ENCODE peak calls at places on chromosome 1, in ten cellular contexts. One of them, this sample, is unnamed.

GRCh38 chr1:12275370-12275769 is 45.5 kb downstream of the VPS13D start:
- DNase-seq in upper lobe of right lung: peak
- DNase-seq in type B pancreatic cell: no peak
- DNase-seq in PC-3: peak
- DNase-seq in NCI-H1092 treated with DMSO at 0.1 percent for 48 hours: peak
- DNase-seq in Kasumi-1: peak
- DNase-seq in dermis microvascular lymphatic vessel endothelial cell: peak
- DNase-seq in globus pallidus: no peak
- DNase-seq in AG09309: no peak
- DNase-seq in NCI-H69: peak
- DNase-seq in this sample: peak

GRCh38 chr1:3504151-3504822 is 49.8 kb downstream of the ARHGEF16 start:
- DNase-seq in upper lobe of right lung: no peak
- DNase-seq in AG09309: peak
- DNase-seq in PC-3: peak
- DNase-seq in Kasumi-1: no peak
- DNase-seq in NCI-H1092 treated with DMSO at 0.1 percent for 48 hours: no peak
- DNase-seq in dermis microvascular lymphatic vessel endothelial cell: peak
- DNase-seq in type B pancreatic cell: no peak
- DNase-seq in NCI-H69: no peak
- DNase-seq in globus pallidus: peak
- DNase-seq in this sample: no peak

GRCh38 chr1:212291505-212292134 is 6.4 kb downstream of the PPP2R5A start:
- DNase-seq in globus pallidus: peak
- DNase-seq in dermis microvascular lymphatic vessel endothelial cell: peak
- DNase-seq in upper lobe of right lung: no peak
- DNase-seq in NCI-H1092 treated with DMSO at 0.1 percent for 48 hours: peak
- DNase-seq in type B pancreatic cell: no peak
- DNase-seq in PC-3: peak
- DNase-seq in Kasumi-1: peak
- DNase-seq in NCI-H69: peak
- DNase-seq in AG09309: no peak
- DNase-seq in this sample: peak

GRCh38 chr1:183569141-183569540 is 21.1 kb downstream of the NCF2 start:
- DNase-seq in dermis microvascular lymphatic vessel endothelial cell: no peak
- DNase-seq in Kasumi-1: no peak
- DNase-seq in NCI-H69: peak
- DNase-seq in NCI-H1092 treated with DMSO at 0.1 percent for 48 hours: no peak
- DNase-seq in AG09309: no peak
- DNase-seq in globus pallidus: no peak
- DNase-seq in upper lobe of right lung: no peak
- DNase-seq in type B pancreatic cell: no peak
- DNase-seq in PC-3: peak
- DNase-seq in this sample: peak

GRCh38 chr1:86191958-86192357 is 35.4 kb upstream of the COL24A1 start:
- DNase-seq in dermis microvascular lymphatic vessel endothelial cell: no peak
- DNase-seq in PC-3: no peak
- DNase-seq in upper lobe of right lung: no peak
- DNase-seq in globus pallidus: no peak
- DNase-seq in NCI-H1092 treated with DMSO at 0.1 percent for 48 hours: no peak
- DNase-seq in type B pancreatic cell: no peak
- DNase-seq in Kasumi-1: no peak
- DNase-seq in NCI-H69: no peak
- DNase-seq in AG09309: no peak
- DNase-seq in this sample: no peak

GRCh38 chr1:175572932-175573871 is 170.2 kb downstream of the TNR start:
- DNase-seq in globus pallidus: no peak
- DNase-seq in PC-3: no peak
- DNase-seq in AG09309: no peak
- DNase-seq in type B pancreatic cell: no peak
- DNase-seq in NCI-H1092 treated with DMSO at 0.1 percent for 48 hours: peak
- DNase-seq in NCI-H69: peak
- DNase-seq in upper lobe of right lung: no peak
- DNase-seq in Kasumi-1: no peak
- DNase-seq in dermis microvascular lymphatic vessel endothelial cell: no peak
- DNase-seq in this sample: no peak

GRCh38 chr1:27428316-27429028 is 36.0 kb downstream of the GPR3 start:
- DNase-seq in AG09309: no peak
- DNase-seq in Kasumi-1: peak
- DNase-seq in globus pallidus: no peak
- DNase-seq in PC-3: no peak
- DNase-seq in type B pancreatic cell: no peak
- DNase-seq in dermis microvascular lymphatic vessel endothelial cell: peak
- DNase-seq in NCI-H1092 treated with DMSO at 0.1 percent for 48 hours: peak
- DNase-seq in upper lobe of right lung: no peak
- DNase-seq in NCI-H69: peak
- DNase-seq in this sample: peak

GRCh38 chr1:78289606-78290005 is 201.2 kb upstream of the PTGFR start:
- DNase-seq in upper lobe of right lung: no peak
- DNase-seq in type B pancreatic cell: no peak
- DNase-seq in AG09309: no peak
- DNase-seq in PC-3: no peak
- DNase-seq in Kasumi-1: no peak
- DNase-seq in NCI-H1092 treated with DMSO at 0.1 percent for 48 hours: no peak
- DNase-seq in dermis microvascular lymphatic vessel endothelial cell: no peak
- DNase-seq in NCI-H69: no peak
- DNase-seq in globus pallidus: no peak
- DNase-seq in this sample: no peak

GRCh38 chr1:91645031-91645430 is 144.4 kb downstream of the CDC7 start:
- DNase-seq in globus pallidus: no peak
- DNase-seq in PC-3: no peak
- DNase-seq in upper lobe of right lung: no peak
- DNase-seq in NCI-H1092 treated with DMSO at 0.1 percent for 48 hours: no peak
- DNase-seq in NCI-H69: no peak
- DNase-seq in dermis microvascular lymphatic vessel endothelial cell: no peak
- DNase-seq in Kasumi-1: no peak
- DNase-seq in AG09309: no peak
- DNase-seq in type B pancreatic cell: no peak
- DNase-seq in this sample: no peak

GRCh38 chr1:187715483-187715882 is 886.7 kb downstream of the PLA2G4A start:
- DNase-seq in NCI-H1092 treated with DMSO at 0.1 percent for 48 hours: no peak
- DNase-seq in dermis microvascular lymphatic vessel endothelial cell: no peak
- DNase-seq in PC-3: no peak
- DNase-seq in Kasumi-1: peak
- DNase-seq in type B pancreatic cell: no peak
- DNase-seq in AG09309: no peak
- DNase-seq in globus pallidus: no peak
- DNase-seq in NCI-H69: no peak
- DNase-seq in upper lobe of right lung: no peak
- DNase-seq in this sample: no peak

GRCh38 chr1:24325587-24326449 is 6.7 kb downstream of the GRHL3 start:
- DNase-seq in Kasumi-1: no peak
- DNase-seq in AG09309: no peak
- DNase-seq in NCI-H69: no peak
- DNase-seq in dermis microvascular lymphatic vessel endothelial cell: no peak
- DNase-seq in PC-3: no peak
- DNase-seq in type B pancreatic cell: no peak
- DNase-seq in upper lobe of right lung: no peak
- DNase-seq in globus pallidus: no peak
- DNase-seq in NCI-H1092 treated with DMSO at 0.1 percent for 48 hours: no peak
- DNase-seq in this sample: no peak

GRCh38 chr1:244154882-244155531 is 103.9 kb downstream of the ZBTB18 start:
- DNase-seq in NCI-H1092 treated with DMSO at 0.1 percent for 48 hours: no peak
- DNase-seq in PC-3: no peak
- DNase-seq in upper lobe of right lung: no peak
- DNase-seq in NCI-H69: peak
- DNase-seq in globus pallidus: peak
- DNase-seq in Kasumi-1: no peak
- DNase-seq in type B pancreatic cell: no peak
- DNase-seq in dermis microvascular lymphatic vessel endothelial cell: no peak
- DNase-seq in AG09309: no peak
- DNase-seq in this sample: peak

GRCh38 chr1:198890531-198890930 is 251.7 kb downstream of the PTPRC start:
- DNase-seq in Kasumi-1: no peak
- DNase-seq in globus pallidus: no peak
- DNase-seq in NCI-H1092 treated with DMSO at 0.1 percent for 48 hours: peak
- DNase-seq in PC-3: peak
- DNase-seq in type B pancreatic cell: no peak
- DNase-seq in NCI-H69: peak
- DNase-seq in AG09309: no peak
- DNase-seq in dermis microvascular lymphatic vessel endothelial cell: no peak
- DNase-seq in upper lobe of right lung: no peak
- DNase-seq in this sample: no peak

GRCh38 chr1:98732985-98733781 is 71.7 kb downstream of the SNX7 start:
- DNase-seq in PC-3: no peak
- DNase-seq in NCI-H1092 treated with DMSO at 0.1 percent for 48 hours: no peak
- DNase-seq in NCI-H69: no peak
- DNase-seq in Kasumi-1: no peak
- DNase-seq in dermis microvascular lymphatic vessel endothelial cell: no peak
- DNase-seq in type B pancreatic cell: no peak
- DNase-seq in AG09309: no peak
- DNase-seq in globus pallidus: no peak
- DNase-seq in upper lobe of right lung: no peak
- DNase-seq in this sample: no peak

GRCh38 chr1:100323428-100324106 is 28.7 kb upstream of the CDC14A start:
- DNase-seq in dermis microvascular lymphatic vessel endothelial cell: no peak
- DNase-seq in Kasumi-1: no peak
- DNase-seq in NCI-H1092 treated with DMSO at 0.1 percent for 48 hours: no peak
- DNase-seq in upper lobe of right lung: no peak
- DNase-seq in globus pallidus: no peak
- DNase-seq in type B pancreatic cell: no peak
- DNase-seq in AG09309: peak
- DNase-seq in PC-3: no peak
- DNase-seq in NCI-H69: no peak
- DNase-seq in this sample: no peak

GRCh38 chr1:3708696-3709246 is 43.5 kb upstream of the CCDC27 start:
- DNase-seq in upper lobe of right lung: no peak
- DNase-seq in NCI-H69: no peak
- DNase-seq in Kasumi-1: no peak
- DNase-seq in type B pancreatic cell: no peak
- DNase-seq in AG09309: no peak
- DNase-seq in globus pallidus: no peak
- DNase-seq in dermis microvascular lymphatic vessel endothelial cell: no peak
- DNase-seq in NCI-H1092 treated with DMSO at 0.1 percent for 48 hours: no peak
- DNase-seq in PC-3: peak
- DNase-seq in this sample: no peak

GRCh38 chr1:41672173-41672572 is 187.7 kb upstream of the EDN2 start:
- DNase-seq in globus pallidus: no peak
- DNase-seq in dermis microvascular lymphatic vessel endothelial cell: no peak
- DNase-seq in type B pancreatic cell: no peak
- DNase-seq in AG09309: peak
- DNase-seq in upper lobe of right lung: peak
- DNase-seq in Kasumi-1: no peak
- DNase-seq in NCI-H1092 treated with DMSO at 0.1 percent for 48 hours: no peak
- DNase-seq in NCI-H69: peak
- DNase-seq in PC-3: peak
- DNase-seq in this sample: peak

GRCh38 chr1:212668477-212668876 is 31.2 kb downstream of the BATF3 start:
- DNase-seq in dermis microvascular lymphatic vessel endothelial cell: no peak
- DNase-seq in AG09309: no peak
- DNase-seq in type B pancreatic cell: no peak
- DNase-seq in upper lobe of right lung: no peak
- DNase-seq in NCI-H69: no peak
- DNase-seq in NCI-H1092 treated with DMSO at 0.1 percent for 48 hours: no peak
- DNase-seq in globus pallidus: no peak
- DNase-seq in PC-3: no peak
- DNase-seq in Kasumi-1: no peak
- DNase-seq in this sample: no peak

GRCh38 chr1:201841265-201841912 is 12.4 kb downstream of the IPO9 start:
- DNase-seq in NCI-H69: no peak
- DNase-seq in Kasumi-1: peak
- DNase-seq in dermis microvascular lymphatic vessel endothelial cell: no peak
- DNase-seq in PC-3: no peak
- DNase-seq in type B pancreatic cell: no peak
- DNase-seq in globus pallidus: no peak
- DNase-seq in NCI-H1092 treated with DMSO at 0.1 percent for 48 hours: no peak
- DNase-seq in upper lobe of right lung: no peak
- DNase-seq in AG09309: no peak
- DNase-seq in this sample: no peak

GRCh38 chr1:113123737-113124136 is 50.7 kb downstream of the LRIG2 start:
- DNase-seq in AG09309: no peak
- DNase-seq in NCI-H1092 treated with DMSO at 0.1 percent for 48 hours: no peak
- DNase-seq in Kasumi-1: no peak
- DNase-seq in type B pancreatic cell: no peak
- DNase-seq in NCI-H69: no peak
- DNase-seq in PC-3: no peak
- DNase-seq in dermis microvascular lymphatic vessel endothelial cell: no peak
- DNase-seq in globus pallidus: no peak
- DNase-seq in upper lobe of right lung: no peak
- DNase-seq in this sample: no peak

GRCh38 chr1:211099393-211099792 is 34.6 kb downstream of the KCNH1 start:
- DNase-seq in AG09309: no peak
- DNase-seq in NCI-H69: peak
- DNase-seq in upper lobe of right lung: no peak
- DNase-seq in PC-3: no peak
- DNase-seq in dermis microvascular lymphatic vessel endothelial cell: no peak
- DNase-seq in type B pancreatic cell: no peak
- DNase-seq in NCI-H1092 treated with DMSO at 0.1 percent for 48 hours: no peak
- DNase-seq in Kasumi-1: no peak
- DNase-seq in globus pallidus: no peak
- DNase-seq in this sample: peak

GRCh38 chr1:107450899-107451664 is 310.2 kb downstream of the NTNG1 start:
- DNase-seq in dermis microvascular lymphatic vessel endothelial cell: no peak
- DNase-seq in AG09309: no peak
- DNase-seq in type B pancreatic cell: no peak
- DNase-seq in upper lobe of right lung: no peak
- DNase-seq in PC-3: no peak
- DNase-seq in NCI-H1092 treated with DMSO at 0.1 percent for 48 hours: no peak
- DNase-seq in globus pallidus: no peak
- DNase-seq in NCI-H69: no peak
- DNase-seq in Kasumi-1: no peak
- DNase-seq in this sample: no peak

GRCh38 chr1:246567258-246568235 is 1.3 kb downstream of the CNST start:
- DNase-seq in dermis microvascular lymphatic vessel endothelial cell: peak
- DNase-seq in upper lobe of right lung: no peak
- DNase-seq in type B pancreatic cell: no peak
- DNase-seq in globus pallidus: no peak
- DNase-seq in PC-3: peak
- DNase-seq in NCI-H69: peak
- DNase-seq in AG09309: peak
- DNase-seq in NCI-H1092 treated with DMSO at 0.1 percent for 48 hours: peak
- DNase-seq in Kasumi-1: peak
- DNase-seq in this sample: peak

GRCh38 chr1:109242387-109242786 is 7.0 kb upstream of the CELSR2 start:
- DNase-seq in AG09309: no peak
- DNase-seq in Kasumi-1: no peak
- DNase-seq in globus pallidus: no peak
- DNase-seq in NCI-H69: peak
- DNase-seq in NCI-H1092 treated with DMSO at 0.1 percent for 48 hours: no peak
- DNase-seq in type B pancreatic cell: no peak
- DNase-seq in upper lobe of right lung: peak
- DNase-seq in PC-3: no peak
- DNase-seq in dermis microvascular lymphatic vessel endothelial cell: no peak
- DNase-seq in this sample: no peak

GRCh38 chr1:201848230-201848629 is 19.3 kb downstream of the IPO9 start:
- DNase-seq in AG09309: no peak
- DNase-seq in type B pancreatic cell: no peak
- DNase-seq in Kasumi-1: no peak
- DNase-seq in globus pallidus: no peak
- DNase-seq in NCI-H1092 treated with DMSO at 0.1 percent for 48 hours: no peak
- DNase-seq in upper lobe of right lung: no peak
- DNase-seq in NCI-H69: no peak
- DNase-seq in PC-3: no peak
- DNase-seq in dermis microvascular lymphatic vessel endothelial cell: no peak
- DNase-seq in this sample: no peak

GRCh38 chr1:188433428-188433827 is 1604.7 kb downstream of the PLA2G4A start:
- DNase-seq in Kasumi-1: no peak
- DNase-seq in type B pancreatic cell: no peak
- DNase-seq in NCI-H69: no peak
- DNase-seq in upper lobe of right lung: no peak
- DNase-seq in AG09309: no peak
- DNase-seq in PC-3: peak
- DNase-seq in dermis microvascular lymphatic vessel endothelial cell: no peak
- DNase-seq in globus pallidus: no peak
- DNase-seq in NCI-H1092 treated with DMSO at 0.1 percent for 48 hours: no peak
- DNase-seq in this sample: no peak

GRCh38 chr1:55420021-55420420 is 204.9 kb upstream of the USP24 start:
- DNase-seq in AG09309: no peak
- DNase-seq in NCI-H69: no peak
- DNase-seq in PC-3: no peak
- DNase-seq in NCI-H1092 treated with DMSO at 0.1 percent for 48 hours: no peak
- DNase-seq in upper lobe of right lung: no peak
- DNase-seq in globus pallidus: no peak
- DNase-seq in dermis microvascular lymphatic vessel endothelial cell: no peak
- DNase-seq in type B pancreatic cell: no peak
- DNase-seq in Kasumi-1: no peak
- DNase-seq in this sample: no peak

GRCh38 chr1:196382383-196382782 is 225.9 kb downstream of the KCNT2 start:
- DNase-seq in NCI-H1092 treated with DMSO at 0.1 percent for 48 hours: no peak
- DNase-seq in type B pancreatic cell: no peak
- DNase-seq in Kasumi-1: no peak
- DNase-seq in NCI-H69: no peak
- DNase-seq in AG09309: no peak
- DNase-seq in PC-3: no peak
- DNase-seq in dermis microvascular lymphatic vessel endothelial cell: no peak
- DNase-seq in upper lobe of right lung: no peak
- DNase-seq in globus pallidus: no peak
- DNase-seq in this sample: no peak

This sample was measured in SJCRH30.